ENCODE peak calls at places on chromosomes 13 and 19, in four cellular contexts. L is K562, E is HL-60, W is GM12878. K is an unnamed sample.

GRCh38 chr19:1491849-1492170 is 829 bp downstream of the REEP6 start:
- DNase-seq in L (no peak), W (no peak), E (no peak), K (no peak)

GRCh38 chr19:32318884-32319520 is 26.4 kb upstream of the ZNF507 start:
- DNase-seq in L (peak), E (peak), W (no peak), K (peak)

GRCh38 chr19:5913739-5914357 is at the start of gene CAPS:
- DNase-seq in E (no peak), L (no peak), W (no peak), K (no peak)

GRCh38 chr13:28574617-28575142 is 79.8 kb upstream of the FLT1 start:
- DNase-seq in L (peak), W (peak), E (peak), K (no peak)

GRCh38 chr19:55605207-55605636 is 225 bp upstream of the ZNF865 start:
- DNase-seq in W (peak), E (peak), L (peak), K (peak)

GRCh38 chr13:97224544-97225324 is 2.6 kb downstream of the MBNL2 start:
- DNase-seq in L (no peak), E (no peak), W (no peak), K (no peak)

GRCh38 chr13:101916758-101917474 is 464.4 kb downstream of the ITGBL1 start:
- DNase-seq in W (no peak), L (no peak), E (no peak), K (no peak)

GRCh38 chr19:36547001-36547732 is 19.1 kb upstream of the ZNF260 start:
- DNase-seq in W (no peak), E (no peak), L (peak), K (no peak)

GRCh38 chr19:28990522-28990921 is 222.4 kb downstream of the UQCRFS1 start:
- DNase-seq in L (no peak), W (no peak), E (no peak), K (no peak)

DNA sequence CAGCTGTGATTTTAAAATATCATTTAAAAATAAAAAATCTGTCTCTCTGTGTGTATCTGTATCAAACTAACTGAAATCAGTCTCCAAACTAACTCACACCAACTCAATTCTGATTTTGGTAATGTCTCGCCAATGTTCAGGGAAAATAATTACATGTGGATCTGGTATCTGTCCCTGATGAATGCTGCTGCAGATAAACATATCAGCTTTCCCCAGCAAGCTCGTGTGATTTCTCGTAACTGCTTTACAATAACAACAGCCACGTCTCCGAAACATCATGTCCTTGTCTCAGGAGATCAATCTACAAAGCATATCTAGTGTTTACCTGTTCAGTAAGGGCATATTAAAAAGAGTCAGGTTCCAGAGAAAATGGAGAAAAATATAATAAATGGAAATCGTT is 129.0 kb downstream of the IRS2 start:
- DNase-seq in E (no peak), W (no peak), L (no peak), K (no peak)
- TF ChIP-seq SPI1 in E (no peak), W (no peak), L (no peak), K (no peak)

GRCh38 chr13:82672248-82672647 is 1210.0 kb downstream of the SLITRK1 start:
- DNase-seq in E (no peak), W (no peak), L (no peak), K (no peak)
- TF ChIP-seq POLR2AphosphoS5 in E (no peak), W (no peak), L (no peak), K (no peak)

DNA sequence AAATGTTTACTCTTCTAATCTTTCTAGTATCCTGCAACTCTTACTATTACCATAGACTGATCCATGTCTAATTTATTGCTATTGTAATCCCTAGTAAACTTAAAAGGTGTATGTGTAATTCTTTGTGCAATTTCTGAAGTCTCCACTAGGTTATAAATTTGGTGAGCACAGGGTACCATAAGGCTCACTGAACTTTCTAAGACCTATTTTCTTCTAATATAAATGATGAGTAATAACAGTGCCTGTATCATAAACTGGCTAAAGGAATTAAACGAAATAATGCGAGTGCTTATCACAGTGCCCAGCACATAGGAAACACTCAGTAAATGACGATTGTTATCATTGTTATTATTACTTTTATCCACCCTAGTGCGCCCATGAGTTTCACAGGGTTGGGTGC is 119.1 kb downstream of the KLF12 start:
- DNase-seq in W (no peak), L (no peak), E (no peak), K (no peak)
- TF ChIP-seq SPI1 in W (no peak), L (no peak), E (no peak), K (no peak)

GRCh38 chr13:108218044-108218974 is at the start of gene ABHD13:
- DNase-seq in E (peak), W (peak), L (peak), K (peak)
- TF ChIP-seq POLR2AphosphoS5 in E (peak), W (peak), L (peak), K (peak)

DNA sequence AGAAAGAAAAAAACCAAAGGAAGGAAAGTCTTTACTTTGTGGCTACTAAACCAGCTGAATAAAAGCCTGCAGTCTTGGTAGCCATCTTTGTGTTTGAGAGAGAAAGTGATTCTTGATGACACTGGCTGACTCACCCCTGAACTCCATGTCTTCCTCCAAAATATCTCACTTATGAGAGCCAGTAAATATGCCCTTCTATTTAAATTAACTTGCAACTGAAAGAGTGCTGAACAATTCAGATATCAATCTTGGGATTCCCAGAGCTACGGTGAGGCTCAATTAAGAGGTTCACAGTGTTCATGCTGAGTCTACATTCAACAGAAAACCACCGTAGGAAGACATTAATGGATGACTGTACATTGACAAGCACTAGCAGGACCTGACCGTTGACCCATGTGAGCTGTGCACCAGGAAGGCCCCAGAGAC is 57.9 kb downstream of the KCTD12 start:
- DNase-seq in E (no peak), W (no peak), L (no peak), K (no peak)
- TF ChIP-seq SPI1 in E (no peak), W (no peak), L (no peak), K (no peak)

DNA sequence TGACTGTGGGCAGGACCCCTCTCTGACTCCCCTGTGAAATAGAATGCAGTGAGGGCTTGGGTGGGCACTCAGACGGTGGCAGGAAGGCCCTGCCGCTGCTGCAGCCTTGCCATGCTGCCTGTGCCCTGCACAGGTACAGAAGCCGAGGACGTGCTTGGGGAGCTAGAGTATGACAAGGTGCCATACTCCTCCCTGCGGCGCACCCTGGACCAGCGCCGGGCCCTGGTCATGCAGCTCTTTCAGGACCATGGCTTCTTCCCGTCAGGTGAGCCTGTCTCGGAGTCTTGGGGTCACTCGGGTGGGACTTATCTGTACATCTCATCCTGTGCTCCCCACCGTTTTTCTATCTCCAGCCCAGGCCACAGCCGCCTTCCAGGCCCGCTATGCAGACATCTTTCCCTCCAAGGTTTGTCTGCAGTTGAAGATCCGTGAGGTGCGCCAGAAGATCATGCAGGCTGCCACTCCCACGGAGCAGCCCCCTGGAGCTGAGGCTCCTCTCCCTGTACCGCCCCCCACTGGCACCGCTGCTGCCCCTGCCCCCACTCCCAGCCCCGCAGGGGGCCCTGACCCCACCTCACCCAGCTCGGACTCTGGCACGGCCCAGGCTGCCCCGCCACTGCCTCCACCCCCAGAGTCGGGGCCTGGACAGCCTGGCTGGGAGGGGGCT is 7.3 kb upstream of the PRR19 start:
- DNase-seq in W (no peak), L (no peak), E (no peak), K (no peak)
- TF ChIP-seq POLR2AphosphoS5 in W (no peak), L (no peak), E (no peak), K (no peak)

DNA sequence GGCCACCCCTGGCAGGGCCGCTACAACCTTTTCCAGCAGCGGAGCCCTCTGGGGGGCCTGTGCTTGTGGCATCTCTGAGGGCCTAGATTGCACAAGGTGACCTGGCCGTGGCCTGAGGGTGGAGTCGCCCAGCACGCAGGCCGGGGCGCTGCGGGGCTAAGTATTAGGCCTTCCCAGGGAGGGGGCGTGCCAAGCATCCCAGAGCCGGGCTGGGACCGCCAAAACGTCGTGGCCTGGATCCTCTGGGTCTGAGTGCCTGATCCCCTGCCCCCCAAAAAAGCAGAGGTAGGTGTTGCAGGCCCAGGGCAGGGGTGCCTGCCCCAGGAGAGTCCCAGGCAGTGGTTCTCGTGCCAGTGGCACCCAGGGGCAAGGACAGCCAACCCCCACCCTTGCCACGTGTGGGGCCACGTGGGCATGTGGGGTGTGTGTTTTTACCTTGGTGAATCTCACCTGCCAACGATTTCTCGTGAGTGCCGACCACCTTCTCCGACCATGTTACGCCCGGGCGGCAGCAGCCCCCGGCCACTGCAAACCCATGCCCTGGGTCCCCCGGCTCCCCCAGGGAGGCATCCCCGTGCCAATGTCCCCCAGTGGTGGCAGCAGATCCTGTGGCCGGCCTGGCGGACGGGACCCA is 12.6 kb upstream of the GNA15 start:
- DNase-seq in E (no peak), L (no peak), W (no peak), K (no peak)
- TF ChIP-seq SPI1 in E (no peak), L (no peak), W (no peak), K (no peak)

K was measured in GM12891.